ENCODE peak calls at places on chromosomes 1 and 21, in five cellular contexts. One of them, this sample, is unnamed. For H3K27me3 and H3K4me1, the result is how much of the 10 kb centered on the place peaks cover.

GRCh38 chr1:7478142-7478796 is 292.8 kb upstream of the VAMP3 start:
- DNase-seq in cardiac muscle cell: no peak
- DNase-seq in PC-9: no peak
- DNase-seq in heart left ventricle: no peak
- DNase-seq in heart right ventricle: no peak
- DNase-seq in this sample: no peak

GRCh38 chr1:152870831-152871730 is 7.0 kb upstream of the SMCP start:
- DNase-seq in heart left ventricle: no peak
- DNase-seq in cardiac muscle cell: peak
- DNase-seq in heart right ventricle: no peak
- DNase-seq in PC-9: peak
- DNase-seq in this sample: no peak

GRCh38 chr1:30908886-30909777 is 574 bp upstream of the SDC3 start:
- DNase-seq in heart right ventricle: peak
- DNase-seq in cardiac muscle cell: peak
- DNase-seq in PC-9: no peak
- DNase-seq in heart left ventricle: no peak
- DNase-seq in this sample: no peak

GRCh38 chr1:154607084-154607747 is 770 bp downstream of the ADAR start:
- DNase-seq in cardiac muscle cell: no peak
- DNase-seq in heart left ventricle: no peak
- DNase-seq in heart right ventricle: no peak
- DNase-seq in PC-9: peak
- DNase-seq in this sample: no peak

GRCh38 chr1:201421041-201421440 is 489 bp downstream of the TNNI1 start:
- DNase-seq in PC-9: no peak
- DNase-seq in heart left ventricle: no peak
- DNase-seq in heart right ventricle: no peak
- DNase-seq in cardiac muscle cell: no peak
- DNase-seq in this sample: no peak

GRCh38 chr1:64569376-64569775 is 99.4 kb downstream of the CACHD1 start:
- DNase-seq in heart right ventricle: no peak
- DNase-seq in PC-9: no peak
- DNase-seq in heart left ventricle: no peak
- DNase-seq in cardiac muscle cell: no peak
- DNase-seq in this sample: peak

GRCh38 chr1:236206548-236206947 is 64.2 kb downstream of the GPR137B start:
- DNase-seq in heart right ventricle: peak
- DNase-seq in heart left ventricle: peak
- DNase-seq in PC-9: no peak
- DNase-seq in cardiac muscle cell: peak
- DNase-seq in this sample: peak

GRCh38 chr1:9807541-9807940 is 16.2 kb downstream of the CLSTN1 start:
- DNase-seq in cardiac muscle cell: no peak
- DNase-seq in PC-9: no peak
- DNase-seq in heart left ventricle: no peak
- DNase-seq in heart right ventricle: no peak
- DNase-seq in this sample: no peak

GRCh38 chr1:232057217-232057895 is 430.8 kb downstream of the DISC1 start:
- DNase-seq in cardiac muscle cell: no peak
- DNase-seq in heart right ventricle: no peak
- DNase-seq in heart left ventricle: no peak
- DNase-seq in PC-9: no peak
- DNase-seq in this sample: no peak

GRCh38 chr1:147717051-147717705 is 43.2 kb downstream of the GJA5 start:
- DNase-seq in heart right ventricle: no peak
- DNase-seq in cardiac muscle cell: no peak
- DNase-seq in PC-9: peak
- DNase-seq in heart left ventricle: no peak
- DNase-seq in this sample: no peak

GRCh38 chr1:226870026-226870322 is 442 bp upstream of the PSEN2 start:
- DNase-seq in cardiac muscle cell: no peak
- DNase-seq in heart right ventricle: no peak
- DNase-seq in heart left ventricle: no peak
- DNase-seq in PC-9: peak
- DNase-seq in this sample: no peak

GRCh38 chr1:44908427-44908826 is 65.4 kb upstream of the PTCH2 start:
- DNase-seq in heart right ventricle: no peak
- DNase-seq in heart left ventricle: no peak
- DNase-seq in cardiac muscle cell: no peak
- DNase-seq in PC-9: no peak
- DNase-seq in this sample: no peak

GRCh38 chr1:34918609-34919561 is 10.6 kb downstream of the DLGAP3 start:
- DNase-seq in heart left ventricle: no peak
- DNase-seq in cardiac muscle cell: no peak
- DNase-seq in PC-9: no peak
- DNase-seq in heart right ventricle: peak
- DNase-seq in this sample: no peak

GRCh38 chr1:23343246-23344110 is 606 bp downstream of the HNRNPR start:
- DNase-seq in heart left ventricle: no peak
- DNase-seq in heart right ventricle: no peak
- DNase-seq in PC-9: peak
- DNase-seq in cardiac muscle cell: peak
- DNase-seq in this sample: no peak

GRCh38 chr1:182634306-182635072 is 30.3 kb upstream of the RGS16 start:
- DNase-seq in heart right ventricle: no peak
- DNase-seq in heart left ventricle: no peak
- DNase-seq in cardiac muscle cell: no peak
- DNase-seq in PC-9: no peak
- DNase-seq in this sample: no peak

GRCh38 chr1:5311634-5312298 is 657.4 kb downstream of the AJAP1 start:
- DNase-seq in heart right ventricle: no peak
- DNase-seq in cardiac muscle cell: no peak
- DNase-seq in heart left ventricle: no peak
- DNase-seq in PC-9: no peak
- DNase-seq in this sample: no peak

GRCh38 chr21:39238275-39238674 is 55.0 kb upstream of the PSMG1 start:
- DNase-seq in heart right ventricle: no peak
- DNase-seq in heart left ventricle: no peak
- DNase-seq in PC-9: no peak
- DNase-seq in cardiac muscle cell: no peak
- DNase-seq in this sample: no peak

GRCh38 chr1:21933397-21934248 is 3.5 kb downstream of the HSPG2 start:
- DNase-seq in PC-9: no peak
- DNase-seq in heart right ventricle: peak
- DNase-seq in heart left ventricle: peak
- DNase-seq in cardiac muscle cell: no peak
- DNase-seq in this sample: peak

GRCh38 chr1:204464174-204464573 is 30.4 kb downstream of the PIK3C2B start:
- DNase-seq in PC-9: no peak
- DNase-seq in heart left ventricle: no peak
- DNase-seq in heart right ventricle: no peak
- DNase-seq in cardiac muscle cell: no peak
- DNase-seq in this sample: no peak

GRCh38 chr1:180366386-180367068 is 135.8 kb downstream of the ACBD6 start:
- DNase-seq in cardiac muscle cell: no peak
- DNase-seq in heart left ventricle: no peak
- DNase-seq in heart right ventricle: no peak
- DNase-seq in PC-9: no peak
- DNase-seq in this sample: no peak

GRCh38 chr1:29832936-29833335 is 596.6 kb downstream of the PTPRU start:
- DNase-seq in heart right ventricle: no peak
- DNase-seq in cardiac muscle cell: no peak
- DNase-seq in heart left ventricle: no peak
- DNase-seq in PC-9: no peak
- DNase-seq in this sample: no peak

DNA sequence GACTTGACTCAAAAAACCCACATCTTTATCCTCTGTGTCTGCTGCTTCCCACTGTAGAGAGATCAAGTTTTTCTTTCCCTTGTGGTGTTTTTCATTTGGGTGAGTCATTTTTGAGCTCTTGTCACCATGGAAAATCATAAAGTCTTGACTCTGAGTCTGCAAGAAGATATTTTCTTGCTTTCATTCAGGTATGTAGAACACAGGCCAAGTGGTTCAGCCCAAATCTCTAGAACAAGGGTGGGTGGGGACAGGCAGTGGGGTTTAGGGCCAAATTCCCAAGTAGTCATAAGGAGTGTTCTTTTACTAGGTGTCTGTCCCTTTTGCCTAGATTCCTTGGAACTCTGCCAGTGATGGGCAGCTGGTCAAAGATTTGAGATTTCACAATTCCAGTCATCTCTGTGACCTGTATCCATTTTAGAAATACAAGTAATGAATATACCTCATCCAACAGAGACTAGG is 21.5 kb upstream of the ARHGAP29 start:
- DNase-seq in PC-9: peak
- DNase-seq in cardiac muscle cell: no peak
- DNase-seq in heart right ventricle: no peak
- DNase-seq in heart left ventricle: no peak
- DNase-seq in this sample: peak
- H3K27me3 ChIP-seq in PC-9: under half
- H3K27me3 ChIP-seq in cardiac muscle cell: half or more
- H3K27me3 ChIP-seq in heart right ventricle: under half
- H3K27me3 ChIP-seq in heart left ventricle: under half
- H3K27me3 ChIP-seq in this sample: under half

GRCh38 chr1:156664046-156664948 is 12.9 kb downstream of the NES start:
- DNase-seq in PC-9: no peak
- DNase-seq in cardiac muscle cell: peak
- DNase-seq in heart right ventricle: no peak
- DNase-seq in heart left ventricle: no peak
- DNase-seq in this sample: no peak

GRCh38 chr1:156662588-156663055 is 14.6 kb downstream of the NES start:
- DNase-seq in heart right ventricle: no peak
- DNase-seq in heart left ventricle: no peak
- DNase-seq in cardiac muscle cell: no peak
- DNase-seq in PC-9: no peak
- DNase-seq in this sample: no peak

GRCh38 chr1:156664949-156665411 is 12.2 kb downstream of the NES start:
- DNase-seq in cardiac muscle cell: peak
- DNase-seq in heart left ventricle: peak
- DNase-seq in PC-9: no peak
- DNase-seq in heart right ventricle: peak
- DNase-seq in this sample: no peak

GRCh38 chr1:156661932-156662587 is 15.1 kb downstream of the NES start:
- DNase-seq in cardiac muscle cell: no peak
- DNase-seq in PC-9: no peak
- DNase-seq in heart right ventricle: no peak
- DNase-seq in heart left ventricle: no peak
- DNase-seq in this sample: no peak

DNA sequence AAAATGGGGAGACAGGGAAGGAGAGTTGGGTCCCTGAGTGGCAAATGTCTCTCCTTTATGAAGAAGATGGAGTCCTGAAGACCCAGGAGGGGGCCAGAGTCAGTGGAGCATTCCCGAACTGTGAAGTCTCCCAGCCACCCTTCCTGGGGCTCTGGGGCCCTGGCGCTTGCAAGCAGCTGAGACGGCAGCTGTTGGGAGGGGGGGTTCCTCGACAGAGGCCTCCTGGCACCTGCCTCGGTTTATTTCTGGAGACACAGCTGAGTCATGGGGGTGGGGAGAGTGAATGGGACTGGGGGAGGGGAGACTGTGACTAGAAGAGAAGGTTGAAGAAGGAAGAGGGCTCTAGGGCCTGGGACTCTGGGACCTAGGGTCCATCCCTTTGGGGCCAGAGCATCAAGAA is 14.0 kb downstream of the NES start:
- DNase-seq in cardiac muscle cell: peak
- DNase-seq in heart left ventricle: peak
- DNase-seq in heart right ventricle: peak
- DNase-seq in PC-9: no peak
- DNase-seq in this sample: no peak
- H3K4me1 ChIP-seq in cardiac muscle cell: half or more
- H3K4me1 ChIP-seq in heart left ventricle: half or more
- H3K4me1 ChIP-seq in heart right ventricle: half or more
- H3K4me1 ChIP-seq in PC-9: under half
- H3K4me1 ChIP-seq in this sample: under half

GRCh38 chr1:162456324-162456723 is 41.3 kb upstream of the UHMK1 start:
- DNase-seq in heart left ventricle: no peak
- DNase-seq in PC-9: no peak
- DNase-seq in heart right ventricle: no peak
- DNase-seq in cardiac muscle cell: no peak
- DNase-seq in this sample: no peak
- H3K27me3 ChIP-seq in heart left ventricle: under half
- H3K27me3 ChIP-seq in PC-9: under half
- H3K27me3 ChIP-seq in heart right ventricle: under half
- H3K27me3 ChIP-seq in cardiac muscle cell: under half
- H3K27me3 ChIP-seq in this sample: under half

DNA sequence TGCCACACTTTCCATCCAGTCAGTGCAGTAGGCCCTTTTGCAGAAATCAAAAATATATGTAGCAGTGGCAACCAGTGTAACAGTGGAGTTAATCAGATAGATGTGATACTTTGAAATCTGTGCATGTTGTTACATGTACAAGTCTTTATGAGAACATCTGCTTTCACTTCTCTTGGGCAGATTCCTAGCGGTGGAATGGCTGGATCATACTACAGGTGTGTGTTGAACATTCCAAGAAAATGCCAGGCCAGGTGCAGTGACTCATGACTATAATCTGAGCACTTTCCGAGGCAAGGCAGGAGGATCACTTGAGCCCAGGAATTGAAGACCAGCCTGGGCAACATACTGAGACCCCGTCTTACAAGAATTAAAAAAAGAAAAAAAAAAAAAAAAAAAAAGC is 55.3 kb downstream of the GNB1 start:
- DNase-seq in PC-9: no peak
- DNase-seq in heart left ventricle: no peak
- DNase-seq in heart right ventricle: no peak
- DNase-seq in cardiac muscle cell: no peak
- DNase-seq in this sample: no peak
- H3K4me1 ChIP-seq in PC-9: under half
- H3K4me1 ChIP-seq in heart left ventricle: under half
- H3K4me1 ChIP-seq in heart right ventricle: half or more
- H3K4me1 ChIP-seq in cardiac muscle cell: under half
- H3K4me1 ChIP-seq in this sample: under half

GRCh38 chr1:203320546-203321272 is 15.4 kb downstream of the BTG2 start:
- DNase-seq in heart right ventricle: no peak
- DNase-seq in cardiac muscle cell: no peak
- DNase-seq in heart left ventricle: peak
- DNase-seq in PC-9: no peak
- DNase-seq in this sample: peak
- H3K27me3 ChIP-seq in heart right ventricle: under half
- H3K27me3 ChIP-seq in cardiac muscle cell: under half
- H3K27me3 ChIP-seq in heart left ventricle: under half
- H3K27me3 ChIP-seq in PC-9: under half
- H3K27me3 ChIP-seq in this sample: under half

This sample was measured in lung.